ENCODE peak calls at places on chromosome 19, in nine cellular contexts. S is right atrium auricular region; D is RCC 7860; V is colonic mucosa; W is CD4-positive, alpha-beta memory T cell; A is activated CD8-positive, alpha-beta memory T cell treated with anti-CD3 and anti-CD28 coated beads for 1 hour; Z is caudate nucleus; X is stimulated activated CD8-positive, alpha-beta memory T cell treated with anti-CD3 and anti-CD28 coated beads, Interleukin-7, amount 100 ng/mL, for 4 hours; P is naive thymus-derived CD4-positive, alpha-beta T cell. T is an unnamed sample.

GRCh38 chr19:57056972-57057371 is 62.8 kb upstream of the USP29 start:
- DNase-seq in S (no peak), D (no peak), V (peak; percentile 59), W (no peak), A (no peak), Z (peak; percentile 10), X (no peak), P (no peak), T (no peak)

GRCh38 chr19:42423462-42424344 is 3.5 kb downstream of the LIPE start:
- DNase-seq in S (peak; percentile 91), D (peak; percentile 53), V (peak; percentile 94), W (peak; percentile 93), A (peak; percentile 82), Z (peak; percentile 90), X (peak; percentile 88), P (peak; percentile 94), T (peak; percentile 89)

GRCh38 chr19:18717601-18718000 is 34.1 kb downstream of the CRTC1 start:
- DNase-seq in S (no peak), D (no peak), V (no peak), W (no peak), A (no peak), Z (no peak), X (no peak), P (no peak), T (no peak)

GRCh38 chr19:566403-566802 is 6.0 kb upstream of the BSG start:
- DNase-seq in S (peak; percentile 81), D (no peak), V (no peak), W (no peak), A (no peak), Z (no peak), X (no peak), P (no peak), T (no peak)

GRCh38 chr19:14089412-14089661 is 1.2 kb downstream of the SAMD1 start:
- DNase-seq in S (no peak), D (no peak), V (no peak), W (no peak), A (no peak), Z (no peak), X (no peak), P (no peak), T (peak; percentile 26)

GRCh38 chr19:14181906-14182305 is 24.1 kb downstream of the ADGRL1 start:
- DNase-seq in S (no peak), D (no peak), V (no peak), W (no peak), A (no peak), Z (no peak), X (no peak), P (no peak), T (no peak)

GRCh38 chr19:11551603-11552235 is 7.3 kb downstream of the ELOF1 start:
- DNase-seq in S (no peak), D (no peak), V (no peak), W (no peak), A (no peak), Z (no peak), X (no peak), P (no peak), T (no peak)

GRCh38 chr19:29771708-29772415 is 39.9 kb upstream of the CCNE1 start:
- DNase-seq in S (no peak), D (no peak), V (peak; percentile 33), W (peak; percentile 13), A (no peak), Z (peak; percentile 4), X (no peak), P (peak; percentile 31), T (peak; percentile 43)

GRCh38 chr19:31313291-31314030 is 35.8 kb downstream of the TSHZ3 start:
- DNase-seq in S (no peak), D (no peak), V (no peak), W (no peak), A (no peak), Z (no peak), X (no peak), P (no peak), T (no peak)

GRCh38 chr19:21164541-21164940 is 22.7 kb downstream of the ZNF431 start:
- DNase-seq in S (no peak), D (no peak), V (no peak), W (no peak), A (no peak), Z (no peak), X (no peak), P (no peak), T (no peak)

GRCh38 chr19:18439910-18440237 is 1.9 kb upstream of the ISYNA1 start:
- DNase-seq in S (no peak), D (no peak), V (no peak), W (no peak), A (no peak), Z (no peak), X (no peak), P (no peak), T (no peak)

GRCh38 chr19:17775991-17776803 is 18.7 kb upstream of the B3GNT3 start:
- DNase-seq in S (no peak), D (no peak), V (no peak), W (no peak), A (no peak), Z (no peak), X (no peak), P (no peak), T (no peak)

GRCh38 chr19:45115809-45116615 is 23.0 kb downstream of the PPP1R37 start:
- DNase-seq in S (no peak), D (no peak), V (no peak), W (no peak), A (no peak), Z (no peak), X (no peak), P (no peak), T (no peak)

GRCh38 chr19:38557205-38557799 is 60.5 kb downstream of the MAP4K1 start:
- DNase-seq in S (no peak), D (peak; percentile 13), V (peak; percentile 44), W (peak; percentile 34), A (no peak), Z (no peak), X (peak; percentile 16), P (no peak), T (no peak)

GRCh38 chr19:40960780-40961179 is 30.3 kb upstream of the CYP2B6 start:
- DNase-seq in S (no peak), D (no peak), V (no peak), W (no peak), A (no peak), Z (no peak), X (no peak), P (no peak), T (no peak)

GRCh38 chr19:41226053-41226873 is 7.2 kb downstream of the AXL start:
- DNase-seq in S (peak; percentile 80), D (peak; percentile 85), V (peak; percentile 74), W (peak; percentile 47), A (no peak), Z (peak; percentile 49), X (peak; percentile 25), P (peak; percentile 47), T (peak; percentile 23)

T was measured in RPMI8226.